ENCODE peak calls at places on chromosomes 3 and 15, in five cellular contexts. E is neural crest cell, O is OCI-LY7, A is foreskin fibroblast, F is M059J. I is an unnamed sample.

GRCh38 chr3:41205591-41205990 is 6.3 kb downstream of the CTNNB1 start:
- DNase-seq in E (no peak), O (no peak), A (no peak), F (no peak), I (no peak)

GRCh38 chr3:13420817-13421755 is 964 bp upstream of the NUP210 start:
- DNase-seq in E (no peak), O (peak; percentile 90), A (no peak), F (no peak), I (peak; percentile 24)

GRCh38 chr3:122298239-122298638 is 26.8 kb upstream of the CSTA start:
- DNase-seq in E (no peak), O (no peak), A (no peak), F (no peak), I (no peak)

GRCh38 chr3:49689046-49689886 is at the start of the genes MST1 and RNF123:
- DNase-seq in E (peak; percentile 96), O (peak; percentile 95), A (peak; percentile 86), F (peak; percentile 76), I (no peak)

GRCh38 chr3:133829310-133829707 is 23.7 kb downstream of the SRPRB start:
- DNase-seq in E (no peak), O (no peak), A (no peak), F (no peak), I (no peak)

GRCh38 chr15:40906947-40907802 is 12.9 kb downstream of the VPS18 start:
- DNase-seq in E (no peak), O (peak; percentile 66), A (no peak), F (no peak), I (no peak)

GRCh38 chr15:81373996-81374395 is at the start of gene TMC3:
- DNase-seq in E (no peak), O (no peak), A (no peak), F (peak; percentile 30), I (no peak)

GRCh38 chr15:93034512-93034911 is 54.5 kb downstream of the RGMA start:
- DNase-seq in E (no peak), O (no peak), A (no peak), F (no peak), I (no peak)

GRCh38 chr15:45630958-45631691 is 3.7 kb upstream of the SQOR start:
- DNase-seq in E (no peak), O (no peak), A (peak; percentile 94), F (peak; percentile 82), I (no peak)

GRCh38 chr3:52222319-52223221 is 2.9 kb downstream of the TLR9 start:
- DNase-seq in E (no peak), O (no peak), A (no peak), F (no peak), I (no peak)

GRCh38 chr3:3145831-3146230 is 19.1 kb downstream of the TRNT1 start:
- DNase-seq in E (no peak), O (no peak), A (no peak), F (no peak), I (no peak)

GRCh38 chr3:49133226-49133951 is 539 bp upstream of the LAMB2 start:
- DNase-seq in E (peak; percentile 69), O (no peak), A (peak; percentile 89), F (peak; percentile 82), I (no peak)

I was measured in esophagus squamous epithelium.